ENCODE peak calls at places on chromosome 13, in six cellular contexts. G is lower lobe of right lung, I is right lobe of liver, Q is adrenal gland, D is neural progenitor cell, J is ascending aorta. O is an unnamed sample. For H3K4me1, the result is how much of the 10 kb centered on the place peaks cover.

GRCh38 chr13:87981416-87981815 is 310.2 kb downstream of the SLITRK5 start:
- DNase-seq in I (no peak), D (no peak), G (no peak), Q (no peak), J (no peak), O (no peak)

GRCh38 chr13:35140831-35141230 is 198.8 kb downstream of the NBEA start:
- DNase-seq in G (no peak), I (no peak), D (no peak), Q (no peak), J (no peak), O (no peak)

GRCh38 chr13:29800687-29801086 is 49.7 kb downstream of the UBL3 start:
- DNase-seq in D (peak), I (no peak), Q (no peak), J (no peak), G (no peak), O (no peak)

GRCh38 chr13:38670627-38671026 is 16.2 kb upstream of the FREM2 start:
- DNase-seq in J (no peak), G (no peak), Q (no peak), D (no peak), I (no peak), O (no peak)

GRCh38 chr13:114143806-114144605 is 11.6 kb upstream of the RASA3 start:
- DNase-seq in Q (no peak), I (no peak), D (peak), J (no peak), G (no peak), O (peak)

GRCh38 chr13:89294115-89294867 is 1623.1 kb downstream of the SLITRK5 start:
- DNase-seq in G (no peak), I (no peak), Q (no peak), D (no peak), J (no peak), O (no peak)

GRCh38 chr13:30276178-30276577 is 31.2 kb downstream of the KATNAL1 start:
- DNase-seq in Q (no peak), D (no peak), J (no peak), G (no peak), I (no peak), O (no peak)

GRCh38 chr13:100825551-100825950 is 151.0 kb upstream of the TMTC4 start:
- DNase-seq in G (no peak), Q (no peak), J (no peak), D (no peak), I (no peak), O (no peak)

GRCh38 chr13:27170521-27171243 is 929 bp downstream of the USP12 start:
- DNase-seq in I (peak), G (peak), J (no peak), D (peak), Q (peak), O (peak)

GRCh38 chr13:78657699-78658629 is 991 bp downstream of the OBI1 start:
- DNase-seq in D (no peak), Q (no peak), J (no peak), I (no peak), G (no peak), O (no peak)

GRCh38 chr13:112771877-112772538 is 82.2 kb downstream of the ATP11A start:
- DNase-seq in Q (no peak), G (peak), I (no peak), J (no peak), D (no peak), O (peak)

GRCh38 chr13:52173373-52173772 is 14.0 kb upstream of the NEK3 start:
- DNase-seq in I (no peak), D (no peak), J (no peak), G (no peak), Q (no peak), O (no peak)

GRCh38 chr13:91930687-91931086 is 532.3 kb downstream of the GPC5 start:
- DNase-seq in D (no peak), Q (no peak), G (no peak), I (no peak), J (no peak), O (no peak)

GRCh38 chr13:32783067-32783466 is 196.8 kb downstream of the PDS5B start:
- DNase-seq in D (no peak), Q (no peak), J (no peak), G (no peak), I (no peak), O (no peak)

GRCh38 chr13:43221611-43222010 is 198.2 kb downstream of the DNAJC15 start:
- DNase-seq in G (no peak), Q (no peak), J (no peak), I (no peak), D (no peak), O (no peak)

GRCh38 chr13:49063526-49063925 is 87.8 kb downstream of the FNDC3A start:
- DNase-seq in D (no peak), I (no peak), Q (no peak), J (no peak), G (no peak), O (no peak)

GRCh38 chr13:30341815-30342570 is 34.6 kb upstream of the KATNAL1 start:
- DNase-seq in D (no peak), I (peak), J (peak), G (peak), Q (peak), O (no peak)

DNA sequence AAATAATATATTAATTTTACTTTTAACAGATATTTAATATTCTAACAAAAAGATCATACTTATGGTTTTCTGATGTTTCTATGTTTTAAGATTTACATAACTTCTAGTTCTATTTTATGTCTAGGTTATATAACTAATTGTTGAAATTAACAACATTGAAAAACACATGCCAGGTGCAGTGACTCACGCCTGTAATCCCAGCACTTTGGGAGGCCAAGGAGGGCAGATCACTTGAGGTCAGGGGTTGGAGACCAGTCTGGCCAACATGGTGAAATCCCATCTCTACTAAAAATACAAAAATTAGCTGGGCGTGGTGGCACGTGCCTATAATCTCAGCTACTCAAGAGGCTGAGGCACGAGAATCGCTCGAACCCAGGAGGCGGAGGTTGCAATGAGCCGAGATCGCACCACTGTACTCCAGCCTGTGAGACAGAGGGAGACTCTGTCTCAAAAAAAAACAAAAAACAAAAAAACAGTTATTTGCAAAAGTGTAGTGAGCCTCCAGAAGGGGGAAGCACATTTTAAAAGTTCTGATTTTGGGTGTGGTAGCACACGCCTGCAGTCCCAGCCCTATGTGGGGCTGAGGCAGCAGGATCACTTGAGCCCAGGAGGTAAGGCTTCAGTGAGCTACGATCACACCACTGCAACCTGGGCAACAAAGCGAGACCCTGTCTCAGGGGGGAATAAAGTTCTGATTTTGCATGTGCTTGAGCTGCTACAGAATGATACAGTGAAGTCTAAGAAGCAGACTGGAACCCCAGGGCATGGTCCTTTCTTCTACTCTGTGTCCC is 18.6 kb downstream of the MIPEP start:
- DNase-seq in G (no peak), I (no peak), Q (no peak), J (no peak), D (no peak), O (no peak)
- TF ChIP-seq CTCF in G (no peak), I (no peak), Q (no peak), J (no peak), D (no peak), O (no peak)

GRCh38 chr13:21040120-21040834 is 21.1 kb downstream of the LATS2 start:
- DNase-seq in J (no peak), Q (peak), I (no peak), G (no peak), D (no peak), O (no peak)

GRCh38 chr13:21034602-21035190 is 26.7 kb downstream of the LATS2 start:
- DNase-seq in D (peak), Q (no peak), J (no peak), I (no peak), G (no peak), O (no peak)

GRCh38 chr13:21039097-21039800 is 22.1 kb downstream of the LATS2 start:
- DNase-seq in G (no peak), J (no peak), I (no peak), Q (no peak), D (no peak), O (no peak)

GRCh38 chr13:21033866-21034601 is 27.4 kb downstream of the LATS2 start:
- DNase-seq in J (no peak), I (no peak), G (no peak), Q (peak), D (no peak), O (no peak)

DNA sequence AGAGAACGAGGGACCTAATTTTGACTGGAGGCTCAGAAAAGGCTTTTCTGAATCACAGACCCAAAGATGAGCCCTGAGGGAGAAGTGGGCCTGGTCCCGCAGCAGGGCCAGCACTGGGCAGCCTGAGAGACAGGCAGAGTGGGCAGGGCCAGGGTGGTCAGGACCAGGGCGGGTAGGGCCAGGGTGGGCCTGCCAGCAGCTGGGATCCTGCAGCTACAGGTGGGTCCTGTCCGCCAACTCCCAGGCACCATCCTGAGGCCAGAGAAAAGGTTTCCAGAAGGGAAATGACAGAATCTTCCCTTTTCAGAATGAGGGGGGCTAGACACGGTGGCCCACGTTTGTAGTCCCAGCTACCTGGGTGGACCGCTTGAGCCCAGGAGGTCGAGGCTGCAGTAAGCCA is 23.7 kb downstream of the LATS2 start:
- DNase-seq in D (no peak), Q (no peak), G (no peak), J (no peak), I (no peak), O (no peak)
- H3K4me1 ChIP-seq in D (under half), Q (half or more), G (half or more), J (under half), I (under half), O (under half)

DNA sequence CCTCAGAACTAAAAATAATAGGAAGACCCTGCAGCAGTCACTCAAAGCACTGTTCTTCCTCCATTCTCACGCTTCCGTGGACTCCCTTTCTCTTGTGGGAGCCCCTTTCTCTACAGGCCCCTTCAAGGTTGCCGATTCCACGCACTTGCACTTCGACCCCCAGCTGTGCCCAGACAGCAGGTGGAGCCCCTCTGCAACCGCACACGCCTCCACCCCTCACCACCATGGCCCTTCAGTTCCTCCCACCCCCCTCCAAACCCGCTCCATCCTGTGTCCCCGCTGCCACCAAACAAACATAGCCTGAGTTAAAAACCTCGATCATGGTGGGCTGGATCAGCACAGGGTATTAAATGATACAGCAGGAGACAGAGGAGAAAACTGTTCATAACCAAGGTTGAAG is 102.6 kb downstream of the STK24 start:
- DNase-seq in D (no peak), Q (no peak), J (no peak), I (no peak), G (no peak), O (no peak)
- TF ChIP-seq CTCF in D (no peak), Q (no peak), J (no peak), I (no peak), G (no peak), O (no peak)

GRCh38 chr13:36518707-36519106 is 86.4 kb downstream of the CCNA1 start:
- DNase-seq in Q (no peak), J (no peak), G (no peak), I (no peak), D (no peak), O (no peak)

GRCh38 chr13:36512771-36513170 is 80.5 kb downstream of the CCNA1 start:
- DNase-seq in Q (no peak), I (no peak), J (no peak), D (no peak), G (no peak), O (no peak)

GRCh38 chr13:36516225-36516624 is 83.9 kb downstream of the CCNA1 start:
- DNase-seq in J (no peak), D (no peak), G (no peak), I (no peak), Q (no peak), O (no peak)

GRCh38 chr13:36519432-36519831 is 87.1 kb downstream of the CCNA1 start:
- DNase-seq in I (no peak), G (no peak), Q (no peak), D (no peak), J (no peak), O (no peak)

DNA sequence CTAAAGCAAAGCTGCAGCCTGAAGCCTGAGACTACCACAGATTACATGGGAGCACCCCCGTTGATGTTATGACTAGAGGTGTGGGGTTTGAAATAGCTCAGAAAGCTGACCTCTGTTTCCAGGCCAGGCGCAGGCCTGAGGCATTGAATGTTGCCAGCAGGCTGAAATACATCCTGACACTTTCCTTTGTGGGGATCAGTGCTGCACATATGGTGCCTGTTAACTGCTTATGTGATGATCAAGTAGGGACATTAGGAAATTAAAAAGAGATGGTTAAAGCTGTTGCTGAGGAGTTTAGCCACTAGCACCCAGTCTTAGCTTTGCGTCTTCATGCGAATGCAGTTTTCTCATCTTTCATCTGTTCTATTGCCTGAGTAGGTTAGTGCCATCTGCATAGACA is 83.2 kb downstream of the CCNA1 start:
- DNase-seq in G (no peak), D (no peak), Q (no peak), J (no peak), I (no peak), O (no peak)
- H3K4me1 ChIP-seq in G (under half), D (under half), Q (under half), J (under half), I (under half), O (under half)

GRCh38 chr13:57375876-57376275 is 208.9 kb downstream of the PRR20E start:
- DNase-seq in D (no peak), J (no peak), Q (no peak), G (no peak), I (no peak), O (no peak)
- TF ChIP-seq CTCF in D (no peak), J (no peak), Q (no peak), G (no peak), I (no peak), O (no peak)

DNA sequence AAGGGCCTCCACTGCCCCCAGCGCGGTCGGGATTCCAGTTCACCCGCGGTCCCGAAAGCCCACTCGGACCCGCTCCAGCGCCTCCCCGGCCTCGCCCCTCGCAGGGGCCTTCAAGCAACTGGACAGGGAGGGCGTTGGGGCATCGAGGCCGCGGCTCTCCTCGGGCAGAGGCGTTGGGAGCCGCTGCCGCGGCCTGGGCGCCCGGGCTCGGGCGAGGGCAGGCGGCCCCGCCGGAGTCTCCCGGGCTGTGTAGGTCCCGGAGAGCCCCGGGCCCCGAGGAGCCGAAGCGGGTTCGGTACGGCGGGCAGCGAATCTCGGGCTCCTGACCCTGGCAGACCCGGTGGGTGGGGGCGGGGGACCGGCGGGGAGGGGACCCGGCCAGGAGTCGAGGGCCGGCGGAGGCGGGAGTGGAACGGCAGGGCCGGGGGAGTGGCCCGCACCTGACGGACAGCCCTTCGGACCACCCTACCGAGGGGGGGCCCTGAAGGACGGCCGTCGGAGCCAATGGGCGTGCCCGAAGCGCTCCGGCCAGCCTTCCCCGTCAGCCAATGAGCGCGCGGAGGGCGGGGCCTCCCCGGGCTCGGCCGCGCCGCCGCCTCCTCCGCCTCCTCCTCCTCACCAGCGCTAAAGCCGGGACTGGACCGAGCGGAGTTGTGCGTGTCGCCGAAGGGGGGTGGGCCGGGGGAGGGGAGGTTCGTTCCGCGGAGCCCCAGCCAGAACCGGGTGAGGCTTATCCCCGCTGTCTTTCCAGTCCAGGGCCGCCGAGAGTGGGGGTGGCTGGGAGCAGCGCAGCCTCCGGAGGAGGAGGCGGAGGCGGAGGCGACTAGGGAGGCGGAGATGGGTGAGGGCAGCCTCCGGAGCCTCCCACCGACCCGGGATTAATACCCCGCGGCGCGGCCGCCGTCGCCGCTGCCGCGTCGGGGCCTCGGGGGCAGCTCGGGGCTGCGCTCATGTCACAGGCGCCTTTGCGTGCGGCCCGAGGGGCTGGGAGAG is at the start of gene ZMYM2:
- DNase-seq in I (peak), G (peak), J (peak), D (peak), Q (peak), O (peak)
- H3K4me1 ChIP-seq in I (under half), G (under half), J (under half), D (under half), Q (under half), O (under half)

DNA sequence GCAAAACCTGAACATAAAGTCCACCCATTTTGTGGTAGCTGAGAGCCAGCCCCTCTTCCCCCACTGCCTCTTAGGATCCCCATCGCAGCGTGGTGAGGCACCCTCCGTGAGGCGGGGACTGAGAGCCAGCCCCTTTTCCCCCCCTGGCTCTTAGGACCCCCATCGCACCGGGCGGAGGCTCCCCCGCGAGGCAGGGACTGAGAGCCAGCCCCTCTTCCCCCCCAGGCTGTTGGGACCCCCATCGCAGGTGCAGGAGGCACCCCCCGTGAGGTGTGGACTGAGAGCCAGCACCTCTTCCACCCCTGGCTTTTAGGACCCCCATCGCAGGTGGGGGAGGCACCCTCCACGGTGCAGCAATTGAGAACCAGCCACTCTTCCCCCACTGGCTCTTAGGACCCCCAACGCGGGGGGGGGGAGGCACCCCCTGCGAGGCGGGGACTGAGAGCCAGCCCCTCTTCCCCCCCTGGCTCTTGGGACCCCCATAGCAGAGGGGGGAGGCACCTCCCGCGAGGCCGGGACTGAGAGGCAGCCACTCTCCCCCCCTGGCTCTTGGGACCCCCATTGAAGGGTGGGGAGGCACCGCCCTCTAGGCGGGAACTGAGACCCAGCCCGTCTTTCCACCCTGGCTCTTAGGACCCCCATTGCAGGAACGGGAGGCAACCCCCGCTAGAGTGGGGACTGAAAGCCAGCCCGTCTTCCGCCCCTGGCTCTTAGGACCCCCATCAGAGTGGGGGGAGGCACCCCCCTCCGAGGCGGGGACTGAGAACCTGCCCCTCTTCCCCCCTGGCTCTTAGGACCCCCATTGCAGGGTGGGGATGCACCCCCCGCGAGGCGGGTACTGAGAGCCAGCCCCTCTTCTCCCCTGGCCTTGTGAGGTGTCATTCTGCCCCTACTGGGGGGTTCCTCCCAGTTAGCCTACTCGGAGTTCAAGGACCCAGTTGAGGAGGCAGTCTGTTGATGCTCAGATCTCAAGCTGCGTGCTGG is 366.4 kb upstream of the SPRY2 start:
- DNase-seq in J (no peak), I (no peak), D (no peak), Q (no peak), G (no peak), O (peak)
- TF ChIP-seq CTCF in J (no peak), I (no peak), D (no peak), Q (no peak), G (no peak), O (no peak)

DNA sequence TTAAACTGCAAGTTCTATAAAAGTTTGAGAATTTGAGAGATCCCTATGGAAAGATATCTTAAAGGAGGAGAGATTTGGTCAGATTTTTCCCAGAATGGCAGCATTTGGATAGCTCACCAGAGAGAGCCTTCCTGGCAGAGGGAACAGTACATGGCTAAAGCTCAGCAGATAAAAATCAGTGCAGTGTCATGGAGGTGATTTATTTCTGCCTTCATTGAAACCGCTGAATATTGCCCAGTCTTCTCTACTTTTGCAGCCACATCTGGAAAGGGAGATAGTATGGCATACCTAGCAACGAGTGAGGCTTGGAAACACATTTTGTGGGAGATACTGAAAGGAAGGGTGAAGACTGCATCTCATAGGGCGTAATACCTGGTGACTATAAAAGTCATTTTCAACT is 155.2 kb downstream of the RFC3 start:
- DNase-seq in G (no peak), D (no peak), Q (no peak), I (no peak), J (no peak), O (no peak)
- H3K4me1 ChIP-seq in G (under half), D (under half), Q (under half), I (under half), J (under half), O (under half)

GRCh38 chr13:81487151-81487550 is 1146.2 kb upstream of the SPRY2 start:
- DNase-seq in D (peak), Q (no peak), G (no peak), J (no peak), I (no peak), O (no peak)
- TF ChIP-seq CTCF in D (peak), Q (no peak), G (no peak), J (no peak), I (no peak), O (no peak)

O was measured in spleen.